ENCODE peak calls at places on chromosomes 16 and 17, in six cellular contexts. J is SK-N-SH, U is mesothelial cell of epicardium, N is AG10803, G is esophagus squamous epithelium, F is ascending aorta. C is an unnamed sample.

GRCh38 chr17:72598705-72599104 is 477.9 kb downstream of the SOX9 start:
- DNase-seq in J (no peak), U (no peak), N (no peak), G (no peak), F (no peak), C (no peak)

GRCh38 chr16:28878083-28878926 is at the start of gene ATP2A1:
- DNase-seq in J (no peak), U (no peak), N (no peak), G (no peak), F (no peak), C (no peak)

GRCh38 chr17:17872468-17873345 is 35.9 kb upstream of the SREBF1 start:
- DNase-seq in J (no peak), U (no peak), N (no peak), G (no peak), F (no peak), C (no peak)

GRCh38 chr17:78151514-78152008 is 5.4 kb downstream of the C17orf99 start:
- DNase-seq in J (no peak), U (no peak), N (no peak), G (no peak), F (no peak), C (no peak)

GRCh38 chr17:68314916-68315535 is 23.7 kb downstream of the ARSG start:
- DNase-seq in J (no peak), U (no peak), N (no peak), G (no peak), F (no peak), C (no peak)

GRCh38 chr16:68013440-68013839 is 2.3 kb downstream of the DPEP2NB start:
- DNase-seq in J (no peak), U (no peak), N (no peak), G (no peak), F (no peak), C (no peak)

GRCh38 chr17:8481089-8481488 is 45.4 kb downstream of the NDEL1 start:
- DNase-seq in J (no peak), U (no peak), N (no peak), G (no peak), F (peak), C (no peak)

GRCh38 chr16:85851034-85851780 is 47.8 kb upstream of the IRF8 start:
- DNase-seq in J (no peak), U (no peak), N (no peak), G (no peak), F (no peak), C (no peak)

GRCh38 chr16:50334106-50334975 is 34.4 kb downstream of the BRD7 start:
- DNase-seq in J (no peak), U (no peak), N (no peak), G (no peak), F (no peak), C (no peak)

GRCh38 chr16:18049454-18050133 is 286.9 kb downstream of the NPIPA8 start:
- DNase-seq in J (no peak), U (no peak), N (no peak), G (no peak), F (no peak), C (no peak)

GRCh38 chr16:19499481-19499880 is 22.4 kb downstream of the GDE1 start:
- DNase-seq in J (no peak), U (no peak), N (no peak), G (no peak), F (no peak), C (no peak)

GRCh38 chr16:24689128-24689527 is 40.3 kb upstream of the TNRC6A start:
- DNase-seq in J (peak), U (no peak), N (peak), G (no peak), F (no peak), C (peak)

GRCh38 chr16:87053016-87053982 is 263.9 kb downstream of the C16orf95 start:
- DNase-seq in J (no peak), U (no peak), N (no peak), G (no peak), F (no peak), C (no peak)

GRCh38 chr16:1489077-1489476 is 333 bp upstream of the PTX4 start:
- DNase-seq in J (no peak), U (no peak), N (no peak), G (no peak), F (no peak), C (no peak)

GRCh38 chr17:57099165-57099564 is 14.1 kb downstream of the AKAP1 start:
- DNase-seq in J (no peak), U (no peak), N (no peak), G (no peak), F (no peak), C (no peak)

GRCh38 chr17:57293077-57293476 is 36.8 kb downstream of the MSI2 start:
- DNase-seq in J (no peak), U (peak), N (no peak), G (no peak), F (no peak), C (no peak)

GRCh38 chr16:12311309-12311708 is 334.8 kb downstream of the SNX29 start:
- DNase-seq in J (no peak), U (no peak), N (no peak), G (no peak), F (no peak), C (no peak)

GRCh38 chr17:37562016-37562745 is 47.0 kb downstream of the SYNRG start:
- DNase-seq in J (peak), U (no peak), N (no peak), G (no peak), F (no peak), C (no peak)

GRCh38 chr17:72614476-72614870 is 478.0 kb downstream of the SLC39A11 start:
- DNase-seq in J (no peak), U (no peak), N (no peak), G (no peak), F (no peak), C (no peak)

GRCh38 chr16:3076577-3076976 is 11.1 kb downstream of the IL32 start:
- DNase-seq in J (no peak), U (no peak), N (no peak), G (no peak), F (no peak), C (no peak)

GRCh38 chr16:12320298-12320706 is 343.8 kb downstream of the SNX29 start:
- DNase-seq in J (no peak), U (no peak), N (peak), G (no peak), F (no peak), C (no peak)

GRCh38 chr16:21614896-21615295 is 15.5 kb downstream of the METTL9 start:
- DNase-seq in J (no peak), U (no peak), N (no peak), G (no peak), F (no peak), C (peak)

GRCh38 chr16:51149721-51150158 is 1.3 kb downstream of the SALL1 start:
- DNase-seq in J (peak), U (no peak), N (no peak), G (no peak), F (no peak), C (no peak)

GRCh38 chr16:89957214-89957785 is 8.7 kb downstream of the DEF8 start:
- DNase-seq in J (no peak), U (no peak), N (no peak), G (no peak), F (no peak), C (no peak)

GRCh38 chr17:33908363-33909064 is 346.6 kb upstream of the CCL2 start:
- DNase-seq in J (no peak), U (no peak), N (no peak), G (no peak), F (no peak), C (no peak)

GRCh38 chr16:84292032-84292431 is 2.6 kb upstream of the WFDC1 start:
- DNase-seq in J (no peak), U (no peak), N (no peak), G (no peak), F (no peak), C (peak)

GRCh38 chr16:89371968-89372634 is 118.3 kb downstream of the ANKRD11 start:
- DNase-seq in J (no peak), U (no peak), N (no peak), G (no peak), F (no peak), C (no peak)

GRCh38 chr17:385195-385835 is 32.7 kb upstream of the RPH3AL start:
- DNase-seq in J (peak), U (peak), N (no peak), G (no peak), F (no peak), C (peak)

GRCh38 chr17:74117999-74118421 is 85.5 kb upstream of the RPL38 start:
- DNase-seq in J (peak), U (no peak), N (no peak), G (no peak), F (no peak), C (no peak)

GRCh38 chr16:67391424-67392300 is 1.6 kb downstream of the TPPP3 start:
- DNase-seq in J (peak), U (no peak), N (peak), G (no peak), F (peak), C (no peak)

GRCh38 chr16:2054543-2055245 is 6.9 kb downstream of the TSC2 start:
- DNase-seq in J (no peak), U (no peak), N (no peak), G (no peak), F (no peak), C (no peak)

GRCh38 chr17:58918879-58919278 is 163.2 kb downstream of the PPM1E start:
- DNase-seq in J (no peak), U (no peak), N (no peak), G (no peak), F (no peak), C (no peak)

GRCh38 chr16:75238853-75239371 is 12.5 kb downstream of the BCAR1 start:
- DNase-seq in J (peak), U (no peak), N (no peak), G (no peak), F (peak), C (peak)

GRCh38 chr17:69057280-69057679 is 3.4 kb downstream of the ABCA9 start:
- DNase-seq in J (no peak), U (no peak), N (no peak), G (no peak), F (no peak), C (no peak)

GRCh38 chr17:69732272-69732671 is 317.8 kb downstream of the MAP2K6 start:
- DNase-seq in J (no peak), U (no peak), N (no peak), G (no peak), F (no peak), C (no peak)

DNA sequence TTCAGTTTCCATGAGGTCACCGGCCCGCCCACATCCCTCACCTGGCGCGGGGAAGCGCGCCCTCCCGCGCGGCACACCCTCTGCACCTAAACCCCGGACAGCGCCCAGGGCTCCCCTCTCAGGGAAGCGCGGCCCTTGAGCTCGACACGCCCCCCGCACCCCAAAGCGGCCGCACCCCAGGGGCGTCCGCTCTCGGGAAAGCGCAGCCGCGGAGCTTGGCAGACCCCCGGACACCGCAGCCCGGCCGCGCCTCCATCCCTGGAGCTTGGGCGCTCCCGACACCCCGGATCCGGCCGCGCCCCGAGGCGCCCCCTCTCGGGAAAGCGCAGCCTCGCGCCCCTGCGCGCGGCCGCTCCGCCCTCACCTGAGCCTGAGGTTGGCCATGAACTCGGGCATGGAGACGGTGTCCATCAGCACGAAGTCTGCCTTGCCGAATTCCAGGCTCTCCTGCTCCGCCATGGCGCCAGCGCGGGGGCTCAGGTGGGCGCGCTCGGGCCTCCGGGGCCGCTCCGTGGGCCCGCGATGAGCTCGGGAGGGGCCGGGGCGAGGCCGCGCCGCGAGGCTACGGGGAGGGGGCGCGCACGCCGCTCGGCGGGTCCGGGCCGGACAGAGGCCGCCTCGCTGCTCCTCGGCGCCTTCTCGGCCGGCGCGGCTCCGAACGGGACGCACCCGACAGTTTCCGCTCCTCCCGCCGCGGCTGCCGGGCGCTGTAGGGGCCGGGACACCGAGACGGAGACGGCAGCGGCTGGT is at the start of gene MYO1D:
- DNase-seq in J (peak), U (peak), N (no peak), G (no peak), F (peak), C (peak)
- TF ChIP-seq CTCF in J (peak), U (peak), N (peak), G (peak), F (peak), C (peak)

GRCh38 chr17:76405607-76405966 is 21.2 kb downstream of the SPHK1 start:
- DNase-seq in J (no peak), U (no peak), N (no peak), G (no peak), F (no peak), C (no peak)

GRCh38 chr17:76407509-76407908 is 23.1 kb downstream of the SPHK1 start:
- DNase-seq in J (no peak), U (no peak), N (no peak), G (no peak), F (no peak), C (no peak)

GRCh38 chr17:76410328-76410965 is 26.0 kb downstream of the SPHK1 start:
- DNase-seq in J (no peak), U (no peak), N (no peak), G (no peak), F (no peak), C (no peak)

GRCh38 chr17:76405967-76406647 is 21.7 kb downstream of the SPHK1 start:
- DNase-seq in J (peak), U (no peak), N (no peak), G (no peak), F (no peak), C (no peak)

GRCh38 chr17:76408037-76408849 is 23.8 kb downstream of the SPHK1 start:
- DNase-seq in J (peak), U (no peak), N (no peak), G (no peak), F (no peak), C (peak)
- TF ChIP-seq CTCF in J (peak), U (peak), N (peak), G (peak), F (peak), C (peak)

DNA sequence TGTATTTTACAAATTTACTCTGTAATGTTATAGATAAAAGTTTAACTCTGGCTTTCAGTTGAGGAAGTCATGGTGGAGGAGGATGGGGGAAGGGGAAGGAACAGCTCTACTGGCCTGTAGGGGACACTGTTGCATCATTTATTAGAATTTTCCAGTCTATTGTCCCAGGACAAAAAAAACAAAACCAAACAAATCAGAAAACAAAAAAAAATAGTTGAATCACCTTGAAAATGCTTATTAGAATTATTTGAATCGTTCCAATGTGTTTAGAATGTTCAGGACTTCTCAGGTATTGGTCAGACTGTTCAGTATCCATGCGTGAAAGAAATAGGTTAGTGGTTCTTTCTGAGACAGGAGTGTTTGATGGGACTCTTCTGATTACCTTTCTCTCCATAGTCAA is 242.0 kb downstream of the FTO start:
- DNase-seq in J (peak), U (no peak), N (peak), G (no peak), F (no peak), C (peak)
- TF ChIP-seq CTCF in J (peak), U (peak), N (peak), G (peak), F (no peak), C (peak)

DNA sequence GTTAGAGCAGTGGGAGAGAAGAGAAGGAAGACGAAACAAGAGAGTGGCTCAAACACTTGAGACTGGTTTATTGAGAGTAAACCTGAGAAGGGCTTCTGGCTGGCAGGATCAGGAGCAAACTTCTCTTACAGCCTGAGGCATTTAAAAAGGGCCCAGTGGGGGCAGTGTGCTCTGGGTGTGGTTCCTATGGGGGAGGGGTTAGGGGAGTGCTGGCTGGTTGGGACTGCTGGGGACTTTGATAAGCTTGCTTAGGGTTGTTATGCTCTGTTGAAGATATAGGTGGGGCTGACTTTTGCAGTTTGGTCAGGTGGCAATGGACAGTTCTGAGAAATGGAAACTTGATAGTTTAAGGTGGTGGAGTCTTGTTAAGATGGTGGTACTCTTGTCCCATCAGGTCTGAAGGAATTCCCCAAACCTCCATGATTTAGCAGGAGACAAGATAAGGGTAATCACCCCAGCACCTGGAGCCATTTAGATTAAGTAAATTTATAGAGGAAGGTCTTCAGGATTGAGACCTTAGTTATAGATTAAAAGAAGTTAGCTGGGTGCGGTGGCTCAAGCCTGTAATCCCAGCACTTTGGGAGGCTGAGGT is 79.3 kb downstream of the EMP2 start:
- DNase-seq in J (no peak), U (no peak), N (no peak), G (no peak), F (no peak), C (no peak)
- TF ChIP-seq CTCF in J (no peak), U (no peak), N (no peak), G (no peak), F (no peak), C (no peak)

GRCh38 chr17:65936013-65936412 is 255.9 kb downstream of the CEP112 start:
- DNase-seq in J (no peak), U (no peak), N (peak), G (no peak), F (no peak), C (no peak)

GRCh38 chr17:65942592-65942991 is 249.3 kb downstream of the CEP112 start:
- DNase-seq in J (no peak), U (no peak), N (no peak), G (no peak), F (no peak), C (no peak)

DNA sequence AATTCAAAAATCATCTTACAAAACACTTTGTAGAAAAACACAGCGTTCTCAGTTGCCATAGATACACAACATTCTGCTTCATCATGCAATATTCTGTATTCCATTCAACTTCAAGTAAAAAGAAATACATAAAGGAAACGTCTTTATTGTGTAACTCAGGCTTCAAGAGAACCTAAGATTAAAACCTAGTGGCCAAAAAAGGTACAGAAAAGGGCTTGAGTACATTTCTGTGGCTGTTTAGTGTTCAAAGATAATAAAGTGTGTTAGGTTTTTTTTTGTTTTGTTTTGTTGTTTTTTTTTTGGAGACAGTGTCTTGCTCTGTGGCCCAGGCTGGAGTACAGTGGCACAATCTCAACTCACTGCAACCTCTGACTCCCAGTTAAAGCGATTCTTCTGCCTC is 250.4 kb downstream of the CEP112 start:
- DNase-seq in J (no peak), U (no peak), N (peak), G (no peak), F (no peak), C (peak)
- TF ChIP-seq CTCF in J (peak), U (no peak), N (peak), G (peak), F (no peak), C (no peak)

GRCh38 chr17:76107507-76107906 is 3.9 kb upstream of the EXOC7 start:
- DNase-seq in J (peak), U (no peak), N (no peak), G (no peak), F (no peak), C (peak)
- TF ChIP-seq CTCF in J (peak), U (peak), N (peak), G (peak), F (no peak), C (peak)

GRCh38 chr17:36544049-36544319 is 735 bp upstream of the GGNBP2 start:
- DNase-seq in J (no peak), U (no peak), N (peak), G (no peak), F (peak), C (peak)
- TF ChIP-seq CTCF in J (no peak), U (no peak), N (peak), G (no peak), F (no peak), C (no peak)

GRCh38 chr17:61895391-61895790 is 32.1 kb upstream of the BRIP1 start:
- DNase-seq in J (no peak), U (no peak), N (no peak), G (no peak), F (no peak), C (no peak)
- TF ChIP-seq CTCF in J (no peak), U (no peak), N (no peak), G (no peak), F (no peak), C (no peak)

GRCh38 chr17:40122466-40122943 is 734 bp downstream of the MSL1 start:
- DNase-seq in J (peak), U (no peak), N (peak), G (no peak), F (no peak), C (no peak)
- TF ChIP-seq CTCF in J (no peak), U (no peak), N (peak), G (no peak), F (no peak), C (no peak)

C was measured in A673.